ENCODE peak calls at places on chromosome 12, in six cellular contexts. D is mammary epithelial cell, F is psoas muscle, A is Peyer's patch, W is pancreas, V is retinal pigment epithelial cell. T is an unnamed sample.

GRCh38 chr12:9911708-9912107 is 20.5 kb downstream of the CLEC2A start:
- DNase-seq in D (no peak), F (no peak), A (no peak), W (no peak), V (no peak), T (no peak)

GRCh38 chr12:43882578-43883178 is 46.8 kb downstream of the TMEM117 start:
- DNase-seq in D (peak), F (no peak), A (peak), W (no peak), V (no peak), T (peak)

GRCh38 chr12:132437252-132438138 is 52.5 kb upstream of the FBRSL1 start:
- DNase-seq in D (no peak), F (no peak), A (no peak), W (peak), V (no peak), T (no peak)

GRCh38 chr12:79514730-79515525 is 175.8 kb downstream of the PAWR start:
- DNase-seq in D (no peak), F (no peak), A (no peak), W (no peak), V (no peak), T (peak)

GRCh38 chr12:44582521-44582920 is 293.6 kb downstream of the NELL2 start:
- DNase-seq in D (no peak), F (no peak), A (no peak), W (no peak), V (no peak), T (no peak)

GRCh38 chr12:4107436-4107878 is 166.1 kb upstream of the CCND2 start:
- DNase-seq in D (peak), F (no peak), A (peak), W (no peak), V (no peak), T (peak)

GRCh38 chr12:110536834-110537604 is 34.9 kb downstream of the RAD9B start:
- DNase-seq in D (peak), F (no peak), A (no peak), W (no peak), V (no peak), T (peak)

GRCh38 chr12:71411635-71412034 is 28.0 kb upstream of the LGR5 start:
- DNase-seq in D (no peak), F (no peak), A (no peak), W (no peak), V (no peak), T (no peak)

GRCh38 chr12:64610092-64610659 is at the start of gene RASSF3:
- DNase-seq in D (peak), F (peak), A (peak), W (peak), V (no peak), T (peak)

GRCh38 chr12:22858849-22859569 is 234.0 kb downstream of the ETNK1 start:
- DNase-seq in D (no peak), F (no peak), A (no peak), W (no peak), V (no peak), T (peak)

GRCh38 chr12:52082026-52082667 is 2.6 kb downstream of the SMIM41 start:
- DNase-seq in D (no peak), F (peak), A (peak), W (no peak), V (no peak), T (peak)

GRCh38 chr12:121986494-121987245 is 35.0 kb upstream of the BCL7A start:
- DNase-seq in D (no peak), F (no peak), A (no peak), W (no peak), V (no peak), T (no peak)

GRCh38 chr12:64608901-64609542 is 1.3 kb upstream of the RASSF3 start:
- DNase-seq in D (peak), F (no peak), A (peak), W (no peak), V (no peak), T (peak)

GRCh38 chr12:45611061-45611460 is 118.4 kb upstream of the ARID2 start:
- DNase-seq in D (no peak), F (no peak), A (no peak), W (no peak), V (no peak), T (no peak)

GRCh38 chr12:109582636-109583035 is 9.0 kb downstream of the MVK start:
- DNase-seq in D (peak), F (no peak), A (no peak), W (no peak), V (no peak), T (no peak)

GRCh38 chr12:54658306-54659264 is 10.4 kb upstream of the DCD start:
- DNase-seq in D (peak), F (no peak), A (peak), W (peak), V (no peak), T (peak)

GRCh38 chr12:2076728-2077127 is 23.9 kb downstream of the CACNA1C start:
- DNase-seq in D (no peak), F (no peak), A (no peak), W (no peak), V (no peak), T (no peak)

GRCh38 chr12:62434504-62435336 is 31.9 kb upstream of the MON2 start:
- DNase-seq in D (no peak), F (no peak), A (no peak), W (no peak), V (no peak), T (no peak)

GRCh38 chr12:115223322-115223721 is 539.3 kb upstream of the TBX3 start:
- DNase-seq in D (peak), F (no peak), A (no peak), W (no peak), V (peak), T (peak)

GRCh38 chr12:45726594-45727300 is 2.8 kb upstream of the ARID2 start:
- DNase-seq in D (peak), F (peak), A (peak), W (peak), V (no peak), T (peak)

GRCh38 chr12:59736359-59736758 is 140.5 kb downstream of the SLC16A7 start:
- DNase-seq in D (no peak), F (no peak), A (no peak), W (peak), V (no peak), T (no peak)

GRCh38 chr12:28443337-28443736 is 253.1 kb downstream of the CCDC91 start:
- DNase-seq in D (no peak), F (no peak), A (no peak), W (no peak), V (no peak), T (no peak)

GRCh38 chr12:48037267-48037915 is 33.1 kb upstream of the COL2A1 start:
- DNase-seq in D (no peak), F (no peak), A (no peak), W (no peak), V (peak), T (peak)

GRCh38 chr12:57006809-57007475 is 596 bp upstream of the ZBTB39 start:
- DNase-seq in D (no peak), F (no peak), A (no peak), W (no peak), V (no peak), T (no peak)
- TF ChIP-seq CTCF in D (no peak), F (no peak), A (no peak), W (no peak), V (no peak), T (no peak)

GRCh38 chr12:25387136-25388050 is 136.7 kb upstream of the KRAS start:
- DNase-seq in D (peak), F (peak), A (peak), W (peak), V (peak), T (peak)
- TF ChIP-seq CTCF in D (peak), F (peak), A (peak), W (peak), V (peak), T (peak)

DNA sequence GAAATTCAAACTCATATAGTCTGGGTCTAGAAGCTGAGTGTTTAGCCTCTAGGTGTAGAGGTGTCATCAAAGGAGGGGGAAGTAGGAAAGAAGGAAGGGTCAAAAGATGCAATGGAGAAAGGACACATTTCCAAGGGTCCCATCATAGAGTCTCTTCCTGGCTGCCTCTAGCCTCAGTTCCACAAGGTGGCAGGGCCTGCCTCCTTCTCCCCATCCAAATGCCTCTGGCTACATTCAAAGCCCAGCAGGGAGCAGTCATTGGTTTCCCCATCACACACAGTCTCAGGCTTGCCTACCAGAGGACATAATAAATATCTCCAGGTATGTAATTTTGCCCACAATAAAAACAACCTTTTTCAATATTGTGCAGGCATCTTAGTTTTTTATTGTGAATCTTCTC is 2.1 kb upstream of the CCT2 start:
- DNase-seq in D (no peak), F (no peak), A (no peak), W (no peak), V (no peak), T (no peak)
- TF ChIP-seq CTCF in D (no peak), F (no peak), A (no peak), W (no peak), V (peak), T (no peak)

GRCh38 chr12:17875230-17875629 is 214.8 kb downstream of the RERGL start:
- DNase-seq in D (no peak), F (no peak), A (no peak), W (no peak), V (no peak), T (no peak)
- TF ChIP-seq CTCF in D (peak), F (no peak), A (no peak), W (no peak), V (no peak), T (no peak)

DNA sequence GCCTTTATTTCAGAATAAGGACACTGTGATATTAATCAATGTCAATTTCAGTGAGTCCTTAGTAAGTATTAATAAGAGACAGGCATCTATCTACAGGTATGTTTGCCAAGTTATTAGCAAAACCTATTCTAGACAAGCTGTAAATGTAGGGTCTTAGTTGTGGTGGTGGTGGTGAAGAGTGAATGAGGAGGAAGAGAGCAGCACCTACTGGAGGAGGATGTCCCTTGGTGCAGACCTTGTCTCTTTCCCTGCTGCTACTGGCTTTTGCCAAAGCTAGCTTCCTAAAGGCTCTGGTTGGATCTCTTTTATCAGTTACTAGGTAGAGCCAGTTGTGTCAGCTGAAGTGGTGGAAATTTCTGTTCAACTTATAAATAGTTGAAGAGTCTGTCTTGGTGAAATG is 304.8 kb upstream of the ATP2B1 start:
- DNase-seq in D (no peak), F (no peak), A (no peak), W (no peak), V (no peak), T (no peak)
- TF ChIP-seq CTCF in D (no peak), F (no peak), A (peak), W (no peak), V (peak), T (peak)